ENCODE peak calls at places on chromosome 9, in six cellular contexts. One of them, this sample, is unnamed.
A peak's percentile ranks its signal among the peaks of the same experiment; 100 is the strongest.

GRCh38 chr9:97651646-97652045 is 18.0 kb downstream of the NCBP1 start:
- DNase-seq in tibial nerve: no peak
- DNase-seq in body of pancreas: no peak
- DNase-seq in GM23338: no peak
- DNase-seq in CD8-positive, alpha-beta T cell: no peak
- DNase-seq in colonic mucosa: no peak
- DNase-seq in this sample: no peak

GRCh38 chr9:115099891-115100290 is 18.1 kb downstream of the TNC start:
- DNase-seq in colonic mucosa: no peak
- DNase-seq in tibial nerve: no peak
- DNase-seq in CD8-positive, alpha-beta T cell: no peak
- DNase-seq in GM23338: no peak
- DNase-seq in body of pancreas: no peak
- DNase-seq in this sample: no peak

GRCh38 chr9:104256031-104256709 is 162.1 kb downstream of the SMC2 start:
- DNase-seq in colonic mucosa: no peak
- DNase-seq in tibial nerve: no peak
- DNase-seq in CD8-positive, alpha-beta T cell: no peak
- DNase-seq in GM23338: no peak
- DNase-seq in body of pancreas: no peak
- DNase-seq in this sample: no peak

GRCh38 chr9:111691686-111692329 is 30.4 kb downstream of the GNG10 start:
- DNase-seq in body of pancreas: no peak
- DNase-seq in tibial nerve: no peak
- DNase-seq in CD8-positive, alpha-beta T cell: no peak
- DNase-seq in GM23338: peak; percentile 27
- DNase-seq in colonic mucosa: no peak
- DNase-seq in this sample: no peak

GRCh38 chr9:128995791-128996190 is 32.3 kb downstream of the SH3GLB2 start:
- DNase-seq in tibial nerve: no peak
- DNase-seq in CD8-positive, alpha-beta T cell: no peak
- DNase-seq in GM23338: no peak
- DNase-seq in body of pancreas: no peak
- DNase-seq in colonic mucosa: no peak
- DNase-seq in this sample: no peak

GRCh38 chr9:85212209-85212608 is 529.5 kb downstream of the AGTPBP1 start:
- DNase-seq in body of pancreas: no peak
- DNase-seq in CD8-positive, alpha-beta T cell: no peak
- DNase-seq in GM23338: no peak
- DNase-seq in colonic mucosa: no peak
- DNase-seq in tibial nerve: no peak
- DNase-seq in this sample: peak; percentile 80

GRCh38 chr9:18472915-18473314 is 1.0 kb upstream of the ADAMTSL1 start:
- DNase-seq in CD8-positive, alpha-beta T cell: no peak
- DNase-seq in colonic mucosa: no peak
- DNase-seq in tibial nerve: no peak
- DNase-seq in GM23338: no peak
- DNase-seq in body of pancreas: no peak
- DNase-seq in this sample: no peak

GRCh38 chr9:128495804-128496417 is 8.6 kb upstream of the GLE1 start:
- DNase-seq in colonic mucosa: no peak
- DNase-seq in tibial nerve: no peak
- DNase-seq in body of pancreas: no peak
- DNase-seq in GM23338: peak; percentile 51
- DNase-seq in CD8-positive, alpha-beta T cell: no peak
- DNase-seq in this sample: no peak

GRCh38 chr9:122806661-122807060 is 6.7 kb downstream of the OR1K1 start:
- DNase-seq in tibial nerve: no peak
- DNase-seq in GM23338: no peak
- DNase-seq in body of pancreas: no peak
- DNase-seq in CD8-positive, alpha-beta T cell: no peak
- DNase-seq in colonic mucosa: no peak
- DNase-seq in this sample: no peak

GRCh38 chr9:114721491-114722362 is 39.7 kb upstream of the TEX48 start:
- DNase-seq in CD8-positive, alpha-beta T cell: no peak
- DNase-seq in GM23338: no peak
- DNase-seq in colonic mucosa: peak; percentile 38
- DNase-seq in tibial nerve: no peak
- DNase-seq in body of pancreas: no peak
- DNase-seq in this sample: no peak

GRCh38 chr9:115262477-115262876 is 144.5 kb upstream of the TNC start:
- DNase-seq in CD8-positive, alpha-beta T cell: no peak
- DNase-seq in GM23338: no peak
- DNase-seq in colonic mucosa: peak; percentile 77
- DNase-seq in body of pancreas: peak; percentile 77
- DNase-seq in tibial nerve: no peak
- DNase-seq in this sample: peak; percentile 93

GRCh38 chr9:111953444-111953843 is 56.8 kb downstream of the UGCG start:
- DNase-seq in body of pancreas: no peak
- DNase-seq in colonic mucosa: no peak
- DNase-seq in tibial nerve: no peak
- DNase-seq in CD8-positive, alpha-beta T cell: no peak
- DNase-seq in GM23338: no peak
- DNase-seq in this sample: no peak

GRCh38 chr9:12934515-12935301 is 159.9 kb downstream of the LURAP1L start:
- DNase-seq in GM23338: no peak
- DNase-seq in tibial nerve: no peak
- DNase-seq in body of pancreas: no peak
- DNase-seq in CD8-positive, alpha-beta T cell: no peak
- DNase-seq in colonic mucosa: no peak
- DNase-seq in this sample: no peak

GRCh38 chr9:14780251-14780650 is 57.7 kb upstream of the CER1 start:
- DNase-seq in GM23338: no peak
- DNase-seq in body of pancreas: no peak
- DNase-seq in tibial nerve: no peak
- DNase-seq in colonic mucosa: no peak
- DNase-seq in CD8-positive, alpha-beta T cell: no peak
- DNase-seq in this sample: no peak

GRCh38 chr9:981491-981898 is 5.0 kb downstream of the DMRT3 start:
- DNase-seq in body of pancreas: no peak
- DNase-seq in colonic mucosa: no peak
- DNase-seq in tibial nerve: no peak
- DNase-seq in GM23338: peak; percentile 72
- DNase-seq in CD8-positive, alpha-beta T cell: no peak
- DNase-seq in this sample: no peak

GRCh38 chr9:106869458-106869857 is 6.5 kb downstream of the ZNF462 start:
- DNase-seq in body of pancreas: no peak
- DNase-seq in CD8-positive, alpha-beta T cell: no peak
- DNase-seq in tibial nerve: no peak
- DNase-seq in GM23338: no peak
- DNase-seq in colonic mucosa: no peak
- DNase-seq in this sample: no peak

GRCh38 chr9:114718801-114719221 is 36.8 kb upstream of the TEX48 start:
- DNase-seq in colonic mucosa: peak; percentile 45
- DNase-seq in GM23338: peak; percentile 19
- DNase-seq in body of pancreas: no peak
- DNase-seq in CD8-positive, alpha-beta T cell: peak; percentile 24
- DNase-seq in tibial nerve: no peak
- DNase-seq in this sample: peak; percentile 41

GRCh38 chr9:80074439-80074838 is 502.7 kb downstream of the TLE4 start:
- DNase-seq in GM23338: no peak
- DNase-seq in CD8-positive, alpha-beta T cell: no peak
- DNase-seq in colonic mucosa: no peak
- DNase-seq in body of pancreas: peak; percentile 4
- DNase-seq in tibial nerve: no peak
- DNase-seq in this sample: no peak

GRCh38 chr9:123372766-123373446 is 16.9 kb downstream of the CRB2 start:
- DNase-seq in tibial nerve: no peak
- DNase-seq in colonic mucosa: no peak
- DNase-seq in body of pancreas: no peak
- DNase-seq in GM23338: no peak
- DNase-seq in CD8-positive, alpha-beta T cell: no peak
- DNase-seq in this sample: no peak

GRCh38 chr9:120439147-120439546 is 140.8 kb downstream of the CDK5RAP2 start:
- DNase-seq in body of pancreas: no peak
- DNase-seq in CD8-positive, alpha-beta T cell: no peak
- DNase-seq in GM23338: peak; percentile 75
- DNase-seq in tibial nerve: no peak
- DNase-seq in colonic mucosa: no peak
- DNase-seq in this sample: no peak

GRCh38 chr9:110763568-110763967 is 95.0 kb downstream of the MUSK start:
- DNase-seq in GM23338: no peak
- DNase-seq in colonic mucosa: no peak
- DNase-seq in tibial nerve: no peak
- DNase-seq in CD8-positive, alpha-beta T cell: no peak
- DNase-seq in body of pancreas: no peak
- DNase-seq in this sample: no peak

GRCh38 chr9:133892193-133892920 is 99.8 kb downstream of the VAV2 start:
- DNase-seq in GM23338: no peak
- DNase-seq in tibial nerve: no peak
- DNase-seq in body of pancreas: no peak
- DNase-seq in CD8-positive, alpha-beta T cell: no peak
- DNase-seq in colonic mucosa: peak; percentile 52
- DNase-seq in this sample: no peak

GRCh38 chr9:129221233-129221632 is 43.2 kb upstream of the IER5L start:
- DNase-seq in tibial nerve: no peak
- DNase-seq in colonic mucosa: no peak
- DNase-seq in GM23338: no peak
- DNase-seq in body of pancreas: peak; percentile 18
- DNase-seq in CD8-positive, alpha-beta T cell: no peak
- DNase-seq in this sample: no peak

GRCh38 chr9:113536483-113537226 is 73.1 kb downstream of the RGS3 start:
- DNase-seq in colonic mucosa: peak; percentile 60
- DNase-seq in tibial nerve: no peak
- DNase-seq in CD8-positive, alpha-beta T cell: no peak
- DNase-seq in body of pancreas: no peak
- DNase-seq in GM23338: no peak
- DNase-seq in this sample: no peak

GRCh38 chr9:69180670-69181069 is 6.6 kb downstream of the TJP2 start:
- DNase-seq in colonic mucosa: peak; percentile 48
- DNase-seq in CD8-positive, alpha-beta T cell: no peak
- DNase-seq in GM23338: no peak
- DNase-seq in body of pancreas: peak; percentile 30
- DNase-seq in tibial nerve: no peak
- DNase-seq in this sample: peak; percentile 79

GRCh38 chr9:76401580-76402354 is 7.5 kb upstream of the RFK start:
- DNase-seq in tibial nerve: no peak
- DNase-seq in CD8-positive, alpha-beta T cell: no peak
- DNase-seq in GM23338: no peak
- DNase-seq in body of pancreas: no peak
- DNase-seq in colonic mucosa: peak; percentile 60
- DNase-seq in this sample: no peak

GRCh38 chr9:98057095-98057799 is 715 bp downstream of the NANS start:
- DNase-seq in CD8-positive, alpha-beta T cell: no peak
- DNase-seq in GM23338: peak; percentile 30
- DNase-seq in tibial nerve: peak; percentile 10
- DNase-seq in body of pancreas: no peak
- DNase-seq in colonic mucosa: no peak
- DNase-seq in this sample: no peak

GRCh38 chr9:88979791-88980190 is 11.5 kb upstream of the S1PR3 start:
- DNase-seq in GM23338: no peak
- DNase-seq in CD8-positive, alpha-beta T cell: no peak
- DNase-seq in body of pancreas: no peak
- DNase-seq in tibial nerve: no peak
- DNase-seq in colonic mucosa: no peak
- DNase-seq in this sample: no peak

GRCh38 chr9:135330307-135330631 is 149.3 kb upstream of the PPP1R26 start:
- DNase-seq in colonic mucosa: no peak
- DNase-seq in body of pancreas: no peak
- DNase-seq in CD8-positive, alpha-beta T cell: no peak
- DNase-seq in tibial nerve: no peak
- DNase-seq in GM23338: no peak
- DNase-seq in this sample: no peak

GRCh38 chr9:122325124-122325523 is 45.7 kb upstream of the PTGS1 start:
- DNase-seq in body of pancreas: no peak
- DNase-seq in tibial nerve: no peak
- DNase-seq in colonic mucosa: no peak
- DNase-seq in GM23338: no peak
- DNase-seq in CD8-positive, alpha-beta T cell: no peak
- DNase-seq in this sample: no peak

GRCh38 chr9:136996361-136997281 is at the start of gene CLIC3:
- DNase-seq in colonic mucosa: peak; percentile 81
- DNase-seq in GM23338: peak; percentile 39
- DNase-seq in body of pancreas: peak; percentile 20
- DNase-seq in CD8-positive, alpha-beta T cell: peak; percentile 33
- DNase-seq in tibial nerve: no peak
- DNase-seq in this sample: no peak

GRCh38 chr9:8855046-8855445 is 1055.5 kb upstream of the DMAC1 start:
- DNase-seq in colonic mucosa: no peak
- DNase-seq in tibial nerve: no peak
- DNase-seq in GM23338: peak; percentile 47
- DNase-seq in body of pancreas: no peak
- DNase-seq in CD8-positive, alpha-beta T cell: no peak
- DNase-seq in this sample: no peak

GRCh38 chr9:89468271-89468960 is 29.5 kb downstream of the SEMA4D start:
- DNase-seq in CD8-positive, alpha-beta T cell: no peak
- DNase-seq in tibial nerve: no peak
- DNase-seq in colonic mucosa: no peak
- DNase-seq in body of pancreas: no peak
- DNase-seq in GM23338: no peak
- DNase-seq in this sample: no peak

GRCh38 chr9:37964740-37965081 is 60.8 kb upstream of the SLC25A51 start:
- DNase-seq in CD8-positive, alpha-beta T cell: no peak
- DNase-seq in body of pancreas: no peak
- DNase-seq in colonic mucosa: no peak
- DNase-seq in GM23338: no peak
- DNase-seq in tibial nerve: no peak
- DNase-seq in this sample: no peak
- H3K4me3 ChIP-seq in CD8-positive, alpha-beta T cell: no peak overlapping the region
- H3K4me3 ChIP-seq in body of pancreas: no peak overlapping the region
- H3K4me3 ChIP-seq in colonic mucosa: no peak overlapping the region
- H3K4me3 ChIP-seq in GM23338: no peak overlapping the region
- H3K4me3 ChIP-seq in tibial nerve: no peak overlapping the region
- H3K4me3 ChIP-seq in this sample: no peak overlapping the region

GRCh38 chr9:38418366-38418765 is 5.9 kb downstream of the IGFBPL1 start:
- DNase-seq in GM23338: no peak
- DNase-seq in colonic mucosa: no peak
- DNase-seq in tibial nerve: no peak
- DNase-seq in body of pancreas: no peak
- DNase-seq in CD8-positive, alpha-beta T cell: no peak
- DNase-seq in this sample: no peak
- TF ChIP-seq CTCF in GM23338: no peak
- TF ChIP-seq CTCF in colonic mucosa: no peak
- TF ChIP-seq CTCF in tibial nerve: no peak
- TF ChIP-seq CTCF in body of pancreas: no peak
- TF ChIP-seq CTCF in CD8-positive, alpha-beta T cell: no peak
- TF ChIP-seq CTCF in this sample: no peak

GRCh38 chr9:35537898-35538297 is 48.0 kb downstream of the RUSC2 start:
- DNase-seq in tibial nerve: no peak
- DNase-seq in colonic mucosa: no peak
- DNase-seq in GM23338: no peak
- DNase-seq in body of pancreas: no peak
- DNase-seq in CD8-positive, alpha-beta T cell: no peak
- DNase-seq in this sample: no peak
- H3K4me3 ChIP-seq in tibial nerve: no peak overlapping the region
- H3K4me3 ChIP-seq in colonic mucosa: no peak overlapping the region
- H3K4me3 ChIP-seq in GM23338: peak overlapping the region; percentile 65
- H3K4me3 ChIP-seq in body of pancreas: no peak overlapping the region
- H3K4me3 ChIP-seq in CD8-positive, alpha-beta T cell: no peak overlapping the region
- H3K4me3 ChIP-seq in this sample: no peak overlapping the region

GRCh38 chr9:21398955-21399489 is 9.9 kb upstream of the IFNA8 start:
- DNase-seq in colonic mucosa: no peak
- DNase-seq in body of pancreas: no peak
- DNase-seq in GM23338: no peak
- DNase-seq in CD8-positive, alpha-beta T cell: no peak
- DNase-seq in tibial nerve: no peak
- DNase-seq in this sample: no peak

GRCh38 chr9:21404146-21404545 is 4.8 kb upstream of the IFNA8 start:
- DNase-seq in GM23338: no peak
- DNase-seq in body of pancreas: no peak
- DNase-seq in colonic mucosa: no peak
- DNase-seq in CD8-positive, alpha-beta T cell: no peak
- DNase-seq in tibial nerve: no peak
- DNase-seq in this sample: no peak

GRCh38 chr9:21402387-21403247 is 6.3 kb upstream of the IFNA8 start:
- DNase-seq in tibial nerve: no peak
- DNase-seq in body of pancreas: no peak
- DNase-seq in GM23338: peak; percentile 84
- DNase-seq in colonic mucosa: no peak
- DNase-seq in CD8-positive, alpha-beta T cell: no peak
- DNase-seq in this sample: no peak
- TF ChIP-seq CTCF in tibial nerve: no peak
- TF ChIP-seq CTCF in body of pancreas: no peak
- TF ChIP-seq CTCF in GM23338: peak; percentile 30
- TF ChIP-seq CTCF in colonic mucosa: no peak
- TF ChIP-seq CTCF in CD8-positive, alpha-beta T cell: no peak
- TF ChIP-seq CTCF in this sample: no peak

This sample was measured in epithelial cell of proximal tubule.